ENCODE peak calls at places on chromosomes 7 and 10, in eight cellular contexts. One of them, this sample, is unnamed. For H3K27me3, the result is how much of the 10 kb centered on the place peaks cover.

GRCh38 chr7:122803323-122803722 is 82.9 kb downstream of the CADPS2 start:
- DNase-seq in neural progenitor cell: peak
- DNase-seq in SK-N-SH: no peak
- DNase-seq in GM23248: peak
- DNase-seq in HCT116: peak
- DNase-seq in hepatocyte: peak
- DNase-seq in MM.1S: peak
- DNase-seq in PC-3: peak
- DNase-seq in this sample: peak

GRCh38 chr10:13891542-13892431 is 305.0 kb downstream of the PRPF18 start:
- DNase-seq in PC-3: peak
- DNase-seq in hepatocyte: peak
- DNase-seq in neural progenitor cell: peak
- DNase-seq in GM23248: peak
- DNase-seq in HCT116: no peak
- DNase-seq in MM.1S: no peak
- DNase-seq in SK-N-SH: peak
- DNase-seq in this sample: peak

GRCh38 chr7:129222064-129222463 is 2.8 kb upstream of the AHCYL2 start:
- DNase-seq in MM.1S: peak
- DNase-seq in neural progenitor cell: no peak
- DNase-seq in SK-N-SH: no peak
- DNase-seq in hepatocyte: no peak
- DNase-seq in HCT116: no peak
- DNase-seq in PC-3: no peak
- DNase-seq in GM23248: no peak
- DNase-seq in this sample: no peak

GRCh38 chr10:127277063-127277462 is 80.7 kb upstream of the INSYN2A start:
- DNase-seq in PC-3: no peak
- DNase-seq in HCT116: no peak
- DNase-seq in MM.1S: no peak
- DNase-seq in hepatocyte: no peak
- DNase-seq in neural progenitor cell: no peak
- DNase-seq in SK-N-SH: no peak
- DNase-seq in GM23248: no peak
- DNase-seq in this sample: no peak

GRCh38 chr10:92677708-92678107 is 12.0 kb upstream of the HHEX start:
- DNase-seq in MM.1S: no peak
- DNase-seq in SK-N-SH: no peak
- DNase-seq in PC-3: no peak
- DNase-seq in neural progenitor cell: no peak
- DNase-seq in hepatocyte: no peak
- DNase-seq in GM23248: no peak
- DNase-seq in HCT116: no peak
- DNase-seq in this sample: no peak

GRCh38 chr10:56782503-56782902 is 421.4 kb upstream of the ZWINT start:
- DNase-seq in HCT116: no peak
- DNase-seq in hepatocyte: no peak
- DNase-seq in neural progenitor cell: peak
- DNase-seq in MM.1S: no peak
- DNase-seq in SK-N-SH: no peak
- DNase-seq in GM23248: no peak
- DNase-seq in PC-3: no peak
- DNase-seq in this sample: peak

GRCh38 chr7:101426303-101427011 is 63.8 kb downstream of the COL26A1 start:
- DNase-seq in PC-3: no peak
- DNase-seq in hepatocyte: no peak
- DNase-seq in MM.1S: no peak
- DNase-seq in SK-N-SH: no peak
- DNase-seq in neural progenitor cell: no peak
- DNase-seq in HCT116: no peak
- DNase-seq in GM23248: no peak
- DNase-seq in this sample: no peak

GRCh38 chr10:60942604-60943269 is 1.2 kb downstream of the RHOBTB1 start:
- DNase-seq in MM.1S: no peak
- DNase-seq in SK-N-SH: peak
- DNase-seq in hepatocyte: peak
- DNase-seq in PC-3: peak
- DNase-seq in GM23248: peak
- DNase-seq in HCT116: no peak
- DNase-seq in neural progenitor cell: no peak
- DNase-seq in this sample: peak

GRCh38 chr10:84118395-84119006 is 20.8 kb upstream of the GHITM start:
- DNase-seq in HCT116: peak
- DNase-seq in SK-N-SH: no peak
- DNase-seq in hepatocyte: no peak
- DNase-seq in neural progenitor cell: no peak
- DNase-seq in PC-3: peak
- DNase-seq in GM23248: no peak
- DNase-seq in MM.1S: no peak
- DNase-seq in this sample: no peak

GRCh38 chr7:114310344-114311118 is 104.1 kb upstream of the FOXP2 start:
- DNase-seq in SK-N-SH: no peak
- DNase-seq in MM.1S: peak
- DNase-seq in neural progenitor cell: no peak
- DNase-seq in GM23248: no peak
- DNase-seq in PC-3: no peak
- DNase-seq in hepatocyte: no peak
- DNase-seq in HCT116: no peak
- DNase-seq in this sample: no peak

GRCh38 chr10:80535671-80536360 is 1.9 kb upstream of the SH2D4B start:
- DNase-seq in hepatocyte: peak
- DNase-seq in SK-N-SH: no peak
- DNase-seq in neural progenitor cell: peak
- DNase-seq in GM23248: peak
- DNase-seq in HCT116: peak
- DNase-seq in MM.1S: peak
- DNase-seq in PC-3: no peak
- DNase-seq in this sample: peak

GRCh38 chr10:121062040-121062574 is 210.9 kb downstream of the WDR11 start:
- DNase-seq in PC-3: no peak
- DNase-seq in GM23248: no peak
- DNase-seq in hepatocyte: no peak
- DNase-seq in HCT116: no peak
- DNase-seq in neural progenitor cell: no peak
- DNase-seq in MM.1S: no peak
- DNase-seq in SK-N-SH: no peak
- DNase-seq in this sample: no peak

DNA sequence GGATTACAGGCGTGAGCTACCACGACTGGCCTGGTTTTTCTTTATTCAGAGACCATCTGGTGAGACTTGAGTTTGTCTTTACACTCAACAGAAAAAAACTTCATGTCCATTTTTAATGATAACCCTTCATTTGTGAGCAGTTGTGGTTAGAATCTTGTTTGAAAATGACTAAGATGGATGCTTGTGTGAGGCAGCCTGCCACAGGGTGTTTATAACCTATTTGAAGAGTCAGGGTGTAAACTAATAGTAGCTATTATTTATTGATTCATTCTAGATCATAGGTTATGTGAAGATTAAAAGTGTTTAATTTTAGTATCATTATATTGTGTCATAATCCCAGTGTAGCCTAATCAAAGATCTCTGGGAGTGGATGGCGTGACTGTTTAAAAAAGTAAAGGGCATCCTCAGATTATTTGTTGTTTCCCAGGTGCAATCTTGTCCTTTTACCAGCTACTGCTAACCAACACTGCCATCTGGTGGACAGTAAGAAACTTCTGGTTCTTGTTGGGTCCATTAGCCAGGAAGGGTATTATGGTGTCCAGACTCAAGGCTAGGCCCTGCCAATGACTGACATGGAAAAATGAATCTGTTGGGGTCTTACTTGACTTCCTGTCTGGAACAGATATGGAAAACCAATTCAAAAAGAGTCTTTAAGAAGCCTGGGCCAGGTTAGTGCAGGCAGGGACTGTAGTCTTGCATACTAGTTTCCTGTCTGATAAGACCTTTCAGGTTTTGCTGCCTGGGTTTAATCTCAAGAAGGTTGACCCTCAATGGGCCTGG is 24.9 kb downstream of the NRBF2 start:
- DNase-seq in PC-3: peak
- DNase-seq in hepatocyte: peak
- DNase-seq in GM23248: peak
- DNase-seq in HCT116: peak
- DNase-seq in MM.1S: peak
- DNase-seq in SK-N-SH: peak
- DNase-seq in neural progenitor cell: peak
- DNase-seq in this sample: peak
- TF ChIP-seq EZH2phosphoT487 in PC-3: no peak
- TF ChIP-seq EZH2phosphoT487 in hepatocyte: no peak
- TF ChIP-seq EZH2phosphoT487 in GM23248: no peak
- TF ChIP-seq EZH2phosphoT487 in HCT116: no peak
- TF ChIP-seq EZH2phosphoT487 in MM.1S: no peak
- TF ChIP-seq EZH2phosphoT487 in SK-N-SH: no peak
- TF ChIP-seq EZH2phosphoT487 in neural progenitor cell: no peak
- TF ChIP-seq EZH2phosphoT487 in this sample: no peak

GRCh38 chr7:27242046-27242579 is 489 bp upstream of the EVX1 start:
- DNase-seq in SK-N-SH: no peak
- DNase-seq in neural progenitor cell: peak
- DNase-seq in PC-3: no peak
- DNase-seq in MM.1S: no peak
- DNase-seq in GM23248: no peak
- DNase-seq in HCT116: no peak
- DNase-seq in hepatocyte: no peak
- DNase-seq in this sample: no peak
- H3K27me3 ChIP-seq in SK-N-SH: half or more
- H3K27me3 ChIP-seq in neural progenitor cell: half or more
- H3K27me3 ChIP-seq in PC-3: under half
- H3K27me3 ChIP-seq in MM.1S: half or more
- H3K27me3 ChIP-seq in GM23248: half or more
- H3K27me3 ChIP-seq in HCT116: under half
- H3K27me3 ChIP-seq in hepatocyte: half or more
- H3K27me3 ChIP-seq in this sample: half or more

GRCh38 chr7:27697861-27698430 is 35.3 kb upstream of the HIBADH start:
- DNase-seq in PC-3: peak
- DNase-seq in SK-N-SH: no peak
- DNase-seq in neural progenitor cell: no peak
- DNase-seq in MM.1S: no peak
- DNase-seq in HCT116: peak
- DNase-seq in hepatocyte: peak
- DNase-seq in GM23248: peak
- DNase-seq in this sample: no peak

GRCh38 chr7:27705200-27705594 is 34.8 kb upstream of the TAX1BP1 start:
- DNase-seq in PC-3: no peak
- DNase-seq in hepatocyte: no peak
- DNase-seq in neural progenitor cell: no peak
- DNase-seq in MM.1S: no peak
- DNase-seq in GM23248: no peak
- DNase-seq in SK-N-SH: no peak
- DNase-seq in HCT116: no peak
- DNase-seq in this sample: no peak

GRCh38 chr7:27704407-27705199 is 35.4 kb upstream of the TAX1BP1 start:
- DNase-seq in MM.1S: no peak
- DNase-seq in hepatocyte: no peak
- DNase-seq in GM23248: no peak
- DNase-seq in PC-3: no peak
- DNase-seq in neural progenitor cell: no peak
- DNase-seq in HCT116: no peak
- DNase-seq in SK-N-SH: no peak
- DNase-seq in this sample: no peak

GRCh38 chr7:27699751-27700150 is 37.1 kb upstream of the HIBADH start:
- DNase-seq in hepatocyte: no peak
- DNase-seq in SK-N-SH: no peak
- DNase-seq in neural progenitor cell: no peak
- DNase-seq in HCT116: no peak
- DNase-seq in GM23248: no peak
- DNase-seq in PC-3: no peak
- DNase-seq in MM.1S: no peak
- DNase-seq in this sample: no peak

GRCh38 chr7:27700501-27700900 is 37.8 kb upstream of the HIBADH start:
- DNase-seq in GM23248: no peak
- DNase-seq in MM.1S: no peak
- DNase-seq in HCT116: no peak
- DNase-seq in hepatocyte: no peak
- DNase-seq in PC-3: no peak
- DNase-seq in SK-N-SH: no peak
- DNase-seq in neural progenitor cell: no peak
- DNase-seq in this sample: no peak
- TF ChIP-seq EZH2phosphoT487 in GM23248: no peak
- TF ChIP-seq EZH2phosphoT487 in MM.1S: no peak
- TF ChIP-seq EZH2phosphoT487 in HCT116: no peak
- TF ChIP-seq EZH2phosphoT487 in hepatocyte: no peak
- TF ChIP-seq EZH2phosphoT487 in PC-3: no peak
- TF ChIP-seq EZH2phosphoT487 in SK-N-SH: no peak
- TF ChIP-seq EZH2phosphoT487 in neural progenitor cell: no peak
- TF ChIP-seq EZH2phosphoT487 in this sample: no peak

GRCh38 chr10:100598166-100598565 is 62.4 kb downstream of the HIF1AN start:
- DNase-seq in PC-3: no peak
- DNase-seq in hepatocyte: no peak
- DNase-seq in SK-N-SH: no peak
- DNase-seq in GM23248: no peak
- DNase-seq in neural progenitor cell: no peak
- DNase-seq in HCT116: no peak
- DNase-seq in MM.1S: no peak
- DNase-seq in this sample: no peak
- H3K27me3 ChIP-seq in PC-3: under half
- H3K27me3 ChIP-seq in hepatocyte: under half
- H3K27me3 ChIP-seq in SK-N-SH: under half
- H3K27me3 ChIP-seq in GM23248: under half
- H3K27me3 ChIP-seq in neural progenitor cell: half or more
- H3K27me3 ChIP-seq in HCT116: under half
- H3K27me3 ChIP-seq in MM.1S: under half
- H3K27me3 ChIP-seq in this sample: under half

GRCh38 chr10:58399410-58399809 is 14.2 kb downstream of the TFAM start:
- DNase-seq in SK-N-SH: no peak
- DNase-seq in GM23248: peak
- DNase-seq in PC-3: peak
- DNase-seq in HCT116: no peak
- DNase-seq in hepatocyte: no peak
- DNase-seq in MM.1S: no peak
- DNase-seq in neural progenitor cell: no peak
- DNase-seq in this sample: no peak

GRCh38 chr10:58397830-58398229 is 12.6 kb downstream of the TFAM start:
- DNase-seq in PC-3: no peak
- DNase-seq in GM23248: no peak
- DNase-seq in HCT116: no peak
- DNase-seq in MM.1S: no peak
- DNase-seq in hepatocyte: no peak
- DNase-seq in neural progenitor cell: no peak
- DNase-seq in SK-N-SH: no peak
- DNase-seq in this sample: no peak

GRCh38 chr10:58404001-58404400 is 18.8 kb downstream of the TFAM start:
- DNase-seq in MM.1S: no peak
- DNase-seq in hepatocyte: no peak
- DNase-seq in SK-N-SH: no peak
- DNase-seq in PC-3: no peak
- DNase-seq in HCT116: no peak
- DNase-seq in GM23248: no peak
- DNase-seq in neural progenitor cell: no peak
- DNase-seq in this sample: no peak

GRCh38 chr10:58396057-58396456 is 10.8 kb downstream of the TFAM start:
- DNase-seq in MM.1S: no peak
- DNase-seq in HCT116: no peak
- DNase-seq in GM23248: no peak
- DNase-seq in PC-3: no peak
- DNase-seq in hepatocyte: no peak
- DNase-seq in SK-N-SH: no peak
- DNase-seq in neural progenitor cell: no peak
- DNase-seq in this sample: no peak

GRCh38 chr10:58400609-58401008 is 15.4 kb downstream of the TFAM start:
- DNase-seq in MM.1S: no peak
- DNase-seq in HCT116: no peak
- DNase-seq in GM23248: peak
- DNase-seq in neural progenitor cell: no peak
- DNase-seq in PC-3: peak
- DNase-seq in hepatocyte: no peak
- DNase-seq in SK-N-SH: no peak
- DNase-seq in this sample: no peak
- TF ChIP-seq EZH2phosphoT487 in MM.1S: no peak
- TF ChIP-seq EZH2phosphoT487 in HCT116: no peak
- TF ChIP-seq EZH2phosphoT487 in GM23248: no peak
- TF ChIP-seq EZH2phosphoT487 in neural progenitor cell: no peak
- TF ChIP-seq EZH2phosphoT487 in PC-3: no peak
- TF ChIP-seq EZH2phosphoT487 in hepatocyte: no peak
- TF ChIP-seq EZH2phosphoT487 in SK-N-SH: no peak
- TF ChIP-seq EZH2phosphoT487 in this sample: no peak

This sample was measured in GM23338.